ENCODE peak calls at places on chromosomes 13 and 19, in four cellular contexts. C is OCI-LY7, H is SK-N-SH, I is HCT116. G is an unnamed sample. For H3K9me2, the result is how much of the 10 kb centered on the place peaks cover.

GRCh38 chr13:46866150-46866549 is 30.7 kb downstream of the HTR2A start:
- DNase-seq in C (peak), H (peak), I (no peak), G (peak)

GRCh38 chr19:14375055-14375581 is 6.1 kb upstream of the ADGRE5 start:
- DNase-seq in C (peak), H (no peak), I (no peak), G (no peak)

GRCh38 chr13:106593131-106593530 is 25.2 kb upstream of the ARGLU1 start:
- DNase-seq in C (no peak), H (no peak), I (no peak), G (no peak)

GRCh38 chr19:6828698-6829633 is 56.5 kb downstream of the VAV1 start:
- DNase-seq in C (peak), H (no peak), I (peak), G (no peak)

GRCh38 chr19:50300814-50301606 is 28.2 kb downstream of the KCNC3 start:
- DNase-seq in C (no peak), H (no peak), I (peak), G (no peak)

GRCh38 chr13:22801402-22802003 is 379.3 kb upstream of the SGCG start:
- DNase-seq in C (peak), H (no peak), I (no peak), G (peak)

GRCh38 chr19:16112778-16113177 is 1.1 kb downstream of the RAB8A start:
- DNase-seq in C (peak), H (no peak), I (no peak), G (no peak)

GRCh38 chr13:77751513-77752456 is 54.3 kb downstream of the SLAIN1 start:
- DNase-seq in C (peak), H (peak), I (peak), G (peak)

GRCh38 chr13:34414616-34415015 is 527.5 kb upstream of the NBEA start:
- DNase-seq in C (no peak), H (no peak), I (no peak), G (no peak)

GRCh38 chr13:110576070-110576394 is 14.5 kb upstream of the RAB20 start:
- DNase-seq in C (no peak), H (no peak), I (no peak), G (no peak)

GRCh38 chr19:3100747-3101730 is 6.9 kb downstream of the GNA11 start:
- DNase-seq in C (no peak), H (no peak), I (no peak), G (no peak)

GRCh38 chr13:100176781-100177389 is 88.0 kb downstream of the PCCA start:
- DNase-seq in C (no peak), H (peak), I (no peak), G (no peak)

GRCh38 chr19:48152552-48152951 is 17.6 kb downstream of the LIG1 start:
- DNase-seq in C (peak), H (peak), I (peak), G (peak)

GRCh38 chr19:35132254-35132653 is 2.6 kb downstream of the LGI4 start:
- DNase-seq in C (no peak), H (no peak), I (no peak), G (no peak)

GRCh38 chr13:20702945-20703784 is at the start of gene IL17D:
- DNase-seq in C (peak), H (peak), I (no peak), G (peak)

GRCh38 chr19:54388001-54388802 is 23.5 kb upstream of the LAIR1 start:
- DNase-seq in C (peak), H (no peak), I (no peak), G (no peak)

GRCh38 chr19:34480971-34481821 is at the start of gene WTIP:
- DNase-seq in C (no peak), H (peak), I (peak), G (peak)

GRCh38 chr13:51538626-51539179 is 45.6 kb upstream of the WDFY2 start:
- DNase-seq in C (no peak), H (no peak), I (no peak), G (no peak)

GRCh38 chr13:113443991-113444390 is 9.3 kb downstream of the ADPRHL1 start:
- DNase-seq in C (no peak), H (no peak), I (no peak), G (no peak)

GRCh38 chr13:64675256-64675892 is 2554.8 kb downstream of the PCDH9 start:
- DNase-seq in C (no peak), H (no peak), I (no peak), G (peak)

GRCh38 chr19:48169585-48169973 is 565 bp downstream of the LIG1 start:
- DNase-seq in C (peak), H (peak), I (peak), G (peak)

GRCh38 chr19:8525401-8525684 is 11.4 kb upstream of the ZNF414 start:
- DNase-seq in C (no peak), H (no peak), I (no peak), G (no peak)
- TF ChIP-seq CTCF in C (peak), H (peak), I (no peak), G (peak)

DNA sequence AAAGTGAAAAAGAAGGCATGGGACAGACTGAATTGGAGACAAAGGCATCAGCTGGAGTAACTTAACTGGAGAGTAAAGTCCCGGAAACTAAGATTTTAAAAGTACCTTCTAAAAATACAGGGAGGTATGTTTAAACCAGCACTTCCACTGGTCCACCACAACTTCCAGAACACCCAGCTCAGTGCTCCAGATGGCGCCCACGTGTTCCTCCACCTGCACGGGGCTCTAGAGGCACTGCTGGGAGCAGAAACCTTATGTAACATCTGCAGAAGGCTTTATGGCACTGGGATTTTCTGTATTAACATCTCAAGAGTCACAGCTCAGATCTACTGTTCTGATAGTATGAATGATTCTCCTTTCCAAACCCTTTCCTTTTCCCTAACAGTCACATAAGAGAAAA is 252.1 kb downstream of the DCLK1 start:
- DNase-seq in C (no peak), H (no peak), I (no peak), G (no peak)
- H3K9me2 ChIP-seq in C (under half), H (under half), I (under half), G (under half)

DNA sequence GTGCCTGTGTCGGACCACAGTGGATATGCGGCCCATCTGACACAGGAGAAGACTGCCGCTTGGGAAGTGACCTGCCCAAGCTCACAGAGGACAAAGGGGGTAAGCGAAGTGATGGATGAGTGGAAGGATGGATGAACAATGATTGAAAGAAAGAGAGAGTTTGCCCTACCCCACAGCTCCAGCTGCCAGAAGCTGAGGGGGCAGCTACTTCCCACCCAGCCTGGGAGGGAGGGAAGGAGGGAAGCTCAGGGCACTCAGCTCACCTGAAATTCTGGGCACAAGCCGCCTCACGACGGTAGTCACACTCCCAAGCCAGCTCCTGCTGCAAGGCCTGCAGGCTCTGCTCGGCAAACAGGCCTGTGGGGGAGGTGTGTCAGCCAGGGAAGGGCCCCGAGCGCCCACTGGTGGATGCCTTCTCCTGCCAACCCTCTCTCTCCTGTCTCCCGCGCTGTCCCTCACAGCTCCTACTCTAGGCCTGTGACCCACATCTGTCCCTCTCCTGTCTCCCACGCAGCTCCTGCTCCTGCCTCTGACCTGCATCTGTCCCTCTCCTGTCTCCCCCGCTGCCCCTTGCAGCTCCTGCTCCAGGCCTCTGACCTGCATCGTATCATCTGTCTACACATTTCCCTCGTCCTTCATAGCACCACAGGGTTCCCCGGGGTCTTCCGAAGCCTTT is 12.0 kb upstream of the NUMBL start:
- DNase-seq in C (no peak), H (no peak), I (no peak), G (peak)
- TF ChIP-seq EZH2phosphoT487 in C (no peak), H (no peak), I (no peak), G (no peak)

GRCh38 chr19:38233740-38234251 is 9.8 kb upstream of the DPF1 start:
- DNase-seq in C (peak), H (peak), I (peak), G (peak)
- TF ChIP-seq CTCF in C (peak), H (peak), I (peak), G (peak)

G was measured in hepatocyte.